ENCODE peak calls at places on chromosomes 1 and 21, in six cellular contexts. H is uterus, U is A549, F is brain microvascular endothelial cell, M is dorsolateral prefrontal cortex, J is ovary. K is an unnamed sample.

GRCh38 chr1:151972533-151973270 is 21.0 kb downstream of the S100A10 start:
- DNase-seq in J (no peak), H (no peak), F (peak; percentile 79), M (no peak), U (peak; percentile 88), K (peak; percentile 69)

GRCh38 chr1:219812491-219813221 is 115.7 kb downstream of the SLC30A10 start:
- DNase-seq in H (no peak), F (peak; percentile 69), U (peak; percentile 77), M (no peak), J (peak; percentile 25), K (peak; percentile 82)

GRCh38 chr1:37667023-37667769 is 25.1 kb upstream of the CDCA8 start:
- DNase-seq in J (no peak), U (no peak), M (no peak), F (no peak), H (peak; percentile 52), K (no peak)

GRCh38 chr1:159181328-159182024 is 10.1 kb downstream of the CADM3 start:
- DNase-seq in H (no peak), M (no peak), F (no peak), U (no peak), J (no peak), K (no peak)

GRCh38 chr1:46485564-46486431 is 3.8 kb upstream of the DMBX1 start:
- DNase-seq in F (no peak), J (no peak), U (no peak), M (no peak), H (no peak), K (no peak)

GRCh38 chr1:59427784-59428183 is 130.9 kb downstream of the FGGY start:
- DNase-seq in U (no peak), H (no peak), M (no peak), J (no peak), F (no peak), K (no peak)

GRCh38 chr1:3697810-3698209 is 45.5 kb downstream of the TP73 start:
- DNase-seq in M (no peak), J (no peak), H (no peak), U (no peak), F (no peak), K (no peak)

GRCh38 chr21:26843912-26844257 is 1.3 kb downstream of the ADAMTS1 start:
- DNase-seq in F (peak; percentile 60), J (no peak), H (peak; percentile 31), M (no peak), U (peak; percentile 33), K (peak; percentile 72)

DNA sequence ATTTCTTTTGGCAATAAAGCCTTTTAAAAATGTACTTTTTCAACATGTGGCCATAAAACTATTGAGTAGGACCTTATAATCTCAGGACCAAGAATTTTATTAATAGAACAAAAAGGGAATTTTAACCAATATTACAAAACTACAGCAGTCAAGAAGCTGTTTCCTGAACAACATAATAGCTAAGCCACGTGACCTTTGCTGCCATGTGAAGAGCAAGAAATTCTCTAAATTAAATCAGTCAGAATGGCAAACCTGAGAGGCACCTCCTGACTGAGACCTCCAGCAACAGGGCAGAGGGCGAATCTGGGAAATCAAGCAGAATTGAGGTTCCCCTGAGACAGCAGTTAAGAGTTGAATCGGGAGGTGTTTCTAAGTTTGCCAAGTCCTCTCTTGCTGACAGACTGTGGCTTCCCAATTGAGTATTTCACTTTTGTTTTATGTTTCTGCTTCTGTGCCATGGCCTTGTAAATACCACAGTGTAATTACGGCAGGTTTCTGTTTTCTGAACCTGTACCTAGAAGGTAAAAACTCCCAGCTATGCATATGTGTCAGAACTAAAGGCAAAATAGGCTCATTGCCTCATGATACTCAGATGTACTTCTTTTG is 358.4 kb downstream of the NTNG1 start:
- DNase-seq in U (no peak), F (no peak), H (no peak), M (no peak), J (no peak), K (no peak)
- H3K4me3 ChIP-seq in U (no peak overlapping the region), F (no peak overlapping the region), H (no peak overlapping the region), M (no peak overlapping the region), J (no peak overlapping the region), K (no peak overlapping the region)

GRCh38 chr21:43727571-43728466 is 8.9 kb downstream of the PDXK start:
- DNase-seq in F (no peak), U (peak; percentile 65), J (peak; percentile 48), H (peak; percentile 53), M (no peak), K (no peak)
- TF ChIP-seq CTCF in F (peak; percentile 46), U (peak; percentile 35), J (no peak), H (no peak), M (no peak), K (no peak)

DNA sequence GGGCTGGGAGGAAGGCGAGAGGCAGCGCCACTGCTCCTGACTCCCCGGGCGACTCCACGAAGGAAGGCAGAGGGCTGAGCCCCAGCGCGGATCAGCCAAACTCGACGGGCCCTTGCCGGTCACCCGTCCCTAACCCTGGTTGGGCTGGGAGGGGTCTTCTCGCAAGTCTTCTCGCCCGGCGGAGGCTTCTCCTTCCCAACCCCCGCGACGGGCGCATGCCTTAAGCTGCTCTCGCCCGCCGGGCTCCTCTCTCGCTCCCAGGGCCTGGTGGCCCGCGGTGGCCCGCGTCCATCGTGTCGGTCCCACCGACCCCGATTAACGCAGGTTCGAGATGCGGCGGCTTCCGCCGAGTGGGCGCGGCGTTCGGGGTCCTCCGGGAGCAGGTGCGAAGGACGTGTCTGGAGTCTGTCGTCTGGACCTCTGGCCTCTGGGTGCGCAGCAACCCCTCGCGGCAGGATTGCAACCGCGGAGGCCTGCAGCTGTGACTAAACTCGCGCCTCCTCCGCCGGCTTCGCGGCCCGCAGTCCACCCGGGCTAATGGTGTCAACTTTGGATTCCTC is 29.0 kb upstream of the PPM1J start:
- DNase-seq in H (peak; percentile 26), J (no peak), M (no peak), U (no peak), F (peak; percentile 43), K (peak; percentile 58)
- H3K4me3 ChIP-seq in H (no peak overlapping the region), J (no peak overlapping the region), M (no peak overlapping the region), U (no peak overlapping the region), F (peak overlapping the region; percentile 53), K (peak overlapping the region; percentile 29)

GRCh38 chr1:9691726-9692125 is 40.2 kb downstream of the PIK3CD start:
- DNase-seq in M (no peak), J (no peak), F (no peak), U (no peak), H (no peak), K (no peak)
- TF ChIP-seq CTCF in M (no peak), J (no peak), F (no peak), U (no peak), H (no peak), K (peak; percentile 0)

GRCh38 chr1:23366146-23366545 is 3.5 kb downstream of the ZNF436 start:
- DNase-seq in H (no peak), M (no peak), F (no peak), U (no peak), J (no peak), K (no peak)
- H3K4me3 ChIP-seq in H (no peak overlapping the region), M (no peak overlapping the region), F (no peak overlapping the region), U (no peak overlapping the region), J (no peak overlapping the region), K (peak overlapping the region; percentile 98)

DNA sequence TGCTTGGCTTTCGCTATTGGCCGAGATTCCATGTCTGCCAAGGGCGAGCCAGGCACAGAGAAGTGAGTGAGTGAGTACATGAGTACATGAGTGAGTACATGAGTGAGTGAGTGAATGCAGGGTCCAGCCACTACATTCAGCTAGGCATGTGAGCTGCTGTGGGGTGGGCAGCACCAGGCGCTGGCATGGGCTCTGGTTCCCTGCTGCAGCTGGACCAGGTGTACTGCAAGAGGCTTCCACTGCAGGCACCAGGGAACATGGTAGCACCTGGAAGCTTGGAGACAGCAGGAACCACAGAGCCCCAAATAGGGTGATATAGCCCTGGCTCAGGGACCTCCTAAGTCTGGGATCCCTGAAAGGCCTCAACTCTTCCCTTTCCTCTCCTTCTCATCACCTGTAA is 330.2 kb downstream of the USP25 start:
- DNase-seq in M (no peak), H (no peak), U (no peak), F (no peak), J (no peak), K (no peak)
- TF ChIP-seq CTCF in M (no peak), H (no peak), U (no peak), F (no peak), J (no peak), K (no peak)